ENCODE peak calls at places on chromosome 1, in six cellular contexts. S is fibroblast of lung, O is OCI-LY7, N is lower leg skin, D is neural progenitor cell, L is breast epithelium. F is an unnamed sample.

GRCh38 chr1:167418397-167418796 is 99.9 kb downstream of the CD247 start:
- DNase-seq in S (no peak), N (no peak), L (no peak), O (peak; percentile 61), D (no peak), F (no peak)

GRCh38 chr1:187451238-187451637 is 622.5 kb downstream of the PLA2G4A start:
- DNase-seq in S (no peak), O (no peak), L (no peak), N (no peak), D (no peak), F (no peak)

GRCh38 chr1:117782056-117782455 is 147.4 kb downstream of the GDAP2 start:
- DNase-seq in D (no peak), N (no peak), L (no peak), S (no peak), O (no peak), F (no peak)

GRCh38 chr1:233700338-233700737 is 86.4 kb downstream of the KCNK1 start:
- DNase-seq in S (no peak), O (no peak), L (no peak), N (no peak), D (no peak), F (no peak)

GRCh38 chr1:63555480-63555879 is 32.2 kb downstream of the EFCAB7 start:
- DNase-seq in O (no peak), S (no peak), N (no peak), D (no peak), L (no peak), F (no peak)

GRCh38 chr1:15885701-15886612 is 38.5 kb downstream of the SPEN start:
- DNase-seq in S (peak; percentile 97), O (peak; percentile 12), D (peak; percentile 91), N (peak; percentile 100), L (peak; percentile 98), F (peak; percentile 63)

GRCh38 chr1:111733183-111733995 is 5.8 kb downstream of the INKA2 start:
- DNase-seq in N (peak; percentile 86), D (no peak), O (no peak), L (no peak), S (peak; percentile 96), F (no peak)

GRCh38 chr1:29575826-29576225 is 339.5 kb downstream of the PTPRU start:
- DNase-seq in D (no peak), N (no peak), O (no peak), L (no peak), S (peak; percentile 8), F (no peak)

GRCh38 chr1:38095337-38096030 is 48.9 kb upstream of the POU3F1 start:
- DNase-seq in L (no peak), N (no peak), S (no peak), D (no peak), O (no peak), F (no peak)

GRCh38 chr1:100353073-100353801 is 931 bp downstream of the CDC14A start:
- DNase-seq in O (peak; percentile 59), N (peak; percentile 85), L (peak; percentile 35), D (peak; percentile 83), S (peak; percentile 9), F (peak; percentile 68)

GRCh38 chr1:171787686-171788480 is 6.4 kb downstream of the METTL13 start:
- DNase-seq in O (no peak), N (no peak), L (no peak), S (no peak), D (no peak), F (no peak)

GRCh38 chr1:94876362-94876761 is 50.5 kb downstream of the CNN3 start:
- DNase-seq in D (no peak), O (no peak), L (no peak), N (no peak), S (no peak), F (peak; percentile 12)

GRCh38 chr1:11729498-11730428 is 6.2 kb upstream of the AGTRAP start:
- DNase-seq in O (no peak), S (no peak), D (no peak), L (no peak), N (no peak), F (no peak)

GRCh38 chr1:178580096-178580495 is 67.2 kb downstream of the TEX35 start:
- DNase-seq in D (no peak), O (peak; percentile 31), L (no peak), S (no peak), N (no peak), F (no peak)

GRCh38 chr1:47521034-47521871 is 83.4 kb downstream of the FOXD2 start:
- DNase-seq in D (no peak), L (no peak), S (no peak), O (no peak), N (peak; percentile 68), F (no peak)

GRCh38 chr1:199403421-199404116 is 623.9 kb upstream of the NR5A2 start:
- DNase-seq in N (no peak), L (no peak), S (peak; percentile 86), D (no peak), O (no peak), F (no peak)

GRCh38 chr1:63663301-63663700 is 70.1 kb downstream of the PGM1 start:
- DNase-seq in D (no peak), O (no peak), L (no peak), S (peak; percentile 9), N (no peak), F (no peak)

GRCh38 chr1:48356901-48357300 is 115.1 kb downstream of the SPATA6 start:
- DNase-seq in D (no peak), L (no peak), O (no peak), S (peak; percentile 9), N (no peak), F (no peak)

GRCh38 chr1:209983953-209984352 is 45.9 kb downstream of the SYT14 start:
- DNase-seq in O (no peak), N (no peak), S (no peak), D (no peak), L (no peak), F (no peak)

GRCh38 chr1:21783679-21784603 is 992 bp upstream of the USP48 start:
- DNase-seq in N (no peak), L (no peak), S (peak; percentile 76), D (peak; percentile 96), O (no peak), F (no peak)

GRCh38 chr1:74652711-74653131 is 20.9 kb downstream of the ERICH3 start:
- DNase-seq in O (peak; percentile 63), S (peak; percentile 0), L (peak; percentile 52), D (no peak), N (no peak), F (peak; percentile 88)

GRCh38 chr1:199914546-199914945 is 113.0 kb upstream of the NR5A2 start:
- DNase-seq in N (no peak), S (no peak), D (no peak), L (no peak), O (no peak), F (no peak)

GRCh38 chr1:183227382-183227781 is 41.3 kb downstream of the LAMC2 start:
- DNase-seq in N (peak; percentile 81), S (no peak), O (no peak), L (no peak), D (no peak), F (no peak)

GRCh38 chr1:54904476-54905048 is 17.6 kb upstream of the DHCR24 start:
- DNase-seq in D (no peak), L (no peak), O (no peak), N (no peak), S (peak; percentile 34), F (no peak)

GRCh38 chr1:223176437-223176836 is 33.4 kb upstream of the TLR5 start:
- DNase-seq in N (peak; percentile 17), S (no peak), O (no peak), D (no peak), L (no peak), F (no peak)

GRCh38 chr1:200907611-200908097 is 13.0 kb downstream of the INAVA start:
- DNase-seq in O (no peak), N (no peak), L (no peak), D (no peak), S (no peak), F (peak; percentile 54)

GRCh38 chr1:79657916-79658662 is 651.6 kb upstream of the ADGRL4 start:
- DNase-seq in N (no peak), D (peak; percentile 21), S (peak; percentile 58), O (no peak), L (no peak), F (no peak)

GRCh38 chr1:61101461-61102440 is 19.4 kb downstream of the NFIA start:
- DNase-seq in O (no peak), L (no peak), N (no peak), S (no peak), D (no peak), F (no peak)
- H3K4me3 ChIP-seq in O (no peak overlapping the region), L (peak overlapping the region; percentile 14), N (no peak overlapping the region), S (peak overlapping the region; percentile 35), D (no peak overlapping the region), F (no peak overlapping the region)

DNA sequence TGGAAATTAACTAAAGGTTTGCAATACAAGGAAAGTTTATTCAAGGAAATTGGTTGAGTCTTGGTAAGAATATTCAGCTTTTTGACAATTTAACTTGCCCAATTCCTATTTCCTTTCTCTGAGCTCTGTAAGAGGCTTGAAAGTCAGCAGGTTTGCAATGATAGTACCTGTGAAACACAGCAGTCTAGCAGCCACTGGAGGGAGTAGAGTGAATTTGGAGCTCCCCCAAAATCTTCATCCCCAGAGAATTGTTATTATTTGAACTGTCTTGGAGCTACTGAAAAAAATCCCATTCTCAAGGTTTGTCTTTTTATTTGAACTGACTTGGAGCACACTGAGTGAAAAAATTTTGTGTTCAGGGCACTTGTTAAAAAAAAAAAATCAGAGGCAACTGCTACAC is 654.2 kb upstream of the PKN2 start:
- DNase-seq in O (no peak), N (no peak), S (no peak), L (no peak), D (no peak), F (no peak)
- TF ChIP-seq CTCF in O (no peak), N (no peak), S (no peak), L (no peak), D (peak; percentile 11), F (no peak)

DNA sequence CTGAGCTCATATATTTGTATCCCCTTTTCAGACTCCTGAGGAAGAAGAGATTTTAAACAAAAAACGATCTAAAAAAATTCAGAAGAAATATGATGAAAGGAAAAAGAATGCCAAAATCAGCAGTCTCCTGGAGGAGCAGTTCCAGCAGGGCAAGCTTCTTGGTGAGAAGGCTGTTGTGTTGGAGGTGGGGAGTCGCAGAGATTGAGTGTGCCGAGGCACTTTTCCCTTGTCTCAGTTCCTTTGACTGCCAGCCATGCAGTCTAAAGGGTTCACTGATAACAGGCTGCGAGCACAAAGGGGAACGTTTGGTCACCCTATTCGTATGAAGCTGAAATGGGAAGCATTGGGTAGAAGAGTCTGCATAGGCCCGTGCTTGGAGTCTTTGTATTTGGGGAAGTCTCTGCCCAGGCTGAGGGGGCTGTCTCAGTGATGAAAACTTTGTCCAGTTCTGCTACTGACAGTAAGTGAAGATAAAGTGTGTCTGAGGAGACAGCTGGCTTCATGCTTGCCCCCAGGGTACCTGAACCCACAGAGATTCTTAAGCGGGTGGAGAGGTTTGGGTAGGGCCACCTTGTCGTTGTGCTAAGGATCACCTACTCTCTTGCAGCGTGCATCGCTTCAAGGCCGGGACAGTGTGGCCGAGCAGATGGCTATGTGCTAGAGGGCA is 2.8 kb downstream of the RPS8 start:
- DNase-seq in N (no peak), L (no peak), D (no peak), O (no peak), S (no peak), F (no peak)
- H3K4me3 ChIP-seq in N (no peak overlapping the region), L (no peak overlapping the region), D (peak overlapping the region; percentile 93), O (peak overlapping the region; percentile 99), S (peak overlapping the region; percentile 95), F (peak overlapping the region; percentile 80)

DNA sequence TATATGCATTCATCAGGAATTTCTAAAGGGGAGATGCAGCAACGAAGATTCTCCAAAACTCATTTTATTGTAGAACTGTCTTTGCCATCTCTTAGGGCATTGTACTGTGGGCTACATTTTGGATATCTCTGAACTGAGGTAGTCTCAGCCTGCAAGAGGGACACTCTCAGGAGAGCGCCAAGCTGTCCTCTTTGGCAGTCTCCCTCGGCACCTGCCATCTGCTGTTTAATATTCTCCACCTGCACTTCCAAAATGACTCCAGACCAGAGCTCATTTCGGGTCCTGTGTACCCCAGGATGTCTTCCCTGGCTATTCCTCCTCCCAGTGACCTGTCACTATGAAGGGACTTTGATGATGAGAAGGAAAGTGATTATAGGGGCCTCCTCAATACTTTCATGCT is 356.3 kb upstream of the C1orf174 start:
- DNase-seq in L (no peak), S (no peak), O (no peak), D (no peak), N (no peak), F (no peak)
- TF ChIP-seq CTCF in L (no peak), S (no peak), O (no peak), D (no peak), N (no peak), F (no peak)

F was measured in GM12865.